ENCODE peak calls at places on chromosomes 2 and 18, in four cellular contexts. One of them, this sample, is unnamed.

GRCh38 chr2:74834806-74835755 is 1.2 kb downstream of the HK2 start:
- DNase-seq in WTC11: peak; percentile 95
- DNase-seq in K562: peak; percentile 78
- DNase-seq in HepG2: peak; percentile 55
- DNase-seq in this sample: peak; percentile 49

GRCh38 chr2:36797324-36798070 is 101.0 kb downstream of the VIT start:
- DNase-seq in WTC11: no peak
- DNase-seq in K562: no peak
- DNase-seq in HepG2: no peak
- DNase-seq in this sample: no peak

GRCh38 chr2:100771125-100771524 is 48.8 kb upstream of the NPAS2 start:
- DNase-seq in WTC11: no peak
- DNase-seq in K562: no peak
- DNase-seq in HepG2: no peak
- DNase-seq in this sample: no peak

GRCh38 chr2:38615237-38615636 is 12.5 kb upstream of the HNRNPLL start:
- DNase-seq in WTC11: no peak
- DNase-seq in K562: peak; percentile 33
- DNase-seq in HepG2: no peak
- DNase-seq in this sample: no peak

GRCh38 chr2:1827686-1828085 is 83.4 kb upstream of the PXDN start:
- DNase-seq in WTC11: no peak
- DNase-seq in K562: no peak
- DNase-seq in HepG2: no peak
- DNase-seq in this sample: no peak

GRCh38 chr18:22683196-22683676 is 249.9 kb upstream of the RBBP8 start:
- DNase-seq in WTC11: no peak
- DNase-seq in K562: no peak
- DNase-seq in HepG2: peak; percentile 58
- DNase-seq in this sample: peak; percentile 60

GRCh38 chr2:223642496-223642895 is 40.3 kb upstream of the SCG2 start:
- DNase-seq in WTC11: no peak
- DNase-seq in K562: no peak
- DNase-seq in HepG2: no peak
- DNase-seq in this sample: no peak

GRCh38 chr18:13136056-13136688 is 82.4 kb upstream of the LDLRAD4 start:
- DNase-seq in WTC11: peak; percentile 26
- DNase-seq in K562: no peak
- DNase-seq in HepG2: no peak
- DNase-seq in this sample: no peak

DNA sequence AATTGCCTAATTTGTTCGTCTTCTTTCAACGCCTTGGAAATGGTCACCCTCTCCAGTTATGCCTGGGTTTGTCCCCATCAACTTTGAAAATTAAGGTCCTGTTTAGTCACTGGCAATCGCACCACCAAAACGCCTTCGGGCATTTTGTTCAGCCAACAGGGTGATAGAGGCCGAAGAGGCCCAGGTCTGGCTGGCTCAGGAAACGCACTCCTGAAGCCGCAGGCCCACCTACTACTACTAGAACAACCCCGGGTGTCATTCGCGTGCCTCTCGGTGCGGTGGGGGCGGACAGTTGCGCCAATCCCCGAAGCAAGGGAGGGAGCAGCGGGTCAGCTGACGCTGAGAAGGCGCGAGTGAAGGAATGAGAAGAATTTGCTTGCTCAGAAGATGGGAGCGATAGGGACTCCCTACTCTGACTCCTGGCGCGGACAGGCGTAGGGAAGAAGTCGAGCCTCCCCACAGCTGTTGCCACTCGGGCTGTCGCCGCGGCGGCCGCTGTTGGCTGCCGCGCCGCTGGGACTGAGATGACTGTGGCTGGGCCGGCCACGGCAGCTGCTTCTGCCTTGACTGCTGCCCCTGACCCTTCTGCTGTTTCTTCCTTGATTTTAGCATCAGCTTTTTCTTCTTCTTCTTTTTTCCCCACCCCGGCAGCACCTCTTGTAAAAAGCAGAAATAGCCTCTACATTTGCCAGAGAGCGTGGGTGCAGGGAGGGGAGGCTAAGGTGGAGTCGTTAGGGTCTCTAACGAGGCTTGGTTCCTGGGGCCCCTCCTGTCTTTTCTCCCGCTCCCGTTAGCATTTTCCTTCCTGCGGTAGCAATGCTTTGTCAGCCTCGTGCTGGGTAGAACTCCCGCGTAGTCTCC is 387.6 kb downstream of the FIGN start:
- DNase-seq in WTC11: peak; percentile 84
- DNase-seq in K562: no peak
- DNase-seq in HepG2: no peak
- DNase-seq in this sample: peak; percentile 66
- TF ChIP-seq ELF4 in WTC11: no peak
- TF ChIP-seq ELF4 in K562: no peak
- TF ChIP-seq ELF4 in HepG2: no peak
- TF ChIP-seq ELF4 in this sample: no peak

GRCh38 chr2:26964446-26964845 is 6.0 kb upstream of the MAPRE3 start:
- DNase-seq in WTC11: no peak
- DNase-seq in K562: no peak
- DNase-seq in HepG2: no peak
- DNase-seq in this sample: no peak
- TF ChIP-seq ELF4 in WTC11: no peak
- TF ChIP-seq ELF4 in K562: no peak
- TF ChIP-seq ELF4 in HepG2: no peak
- TF ChIP-seq ELF4 in this sample: no peak

GRCh38 chr2:271917-272316 is 7.2 kb downstream of the ACP1 start:
- DNase-seq in WTC11: no peak
- DNase-seq in K562: no peak
- DNase-seq in HepG2: no peak
- DNase-seq in this sample: no peak

GRCh38 chr2:270861-271260 is 6.1 kb downstream of the ACP1 start:
- DNase-seq in WTC11: no peak
- DNase-seq in K562: no peak
- DNase-seq in HepG2: peak; percentile 45
- DNase-seq in this sample: no peak

GRCh38 chr2:273338-273737 is 8.6 kb downstream of the ACP1 start:
- DNase-seq in WTC11: no peak
- DNase-seq in K562: no peak
- DNase-seq in HepG2: no peak
- DNase-seq in this sample: no peak

GRCh38 chr2:268323-268722 is 3.6 kb downstream of the ACP1 start:
- DNase-seq in WTC11: no peak
- DNase-seq in K562: no peak
- DNase-seq in HepG2: no peak
- DNase-seq in this sample: no peak

DNA sequence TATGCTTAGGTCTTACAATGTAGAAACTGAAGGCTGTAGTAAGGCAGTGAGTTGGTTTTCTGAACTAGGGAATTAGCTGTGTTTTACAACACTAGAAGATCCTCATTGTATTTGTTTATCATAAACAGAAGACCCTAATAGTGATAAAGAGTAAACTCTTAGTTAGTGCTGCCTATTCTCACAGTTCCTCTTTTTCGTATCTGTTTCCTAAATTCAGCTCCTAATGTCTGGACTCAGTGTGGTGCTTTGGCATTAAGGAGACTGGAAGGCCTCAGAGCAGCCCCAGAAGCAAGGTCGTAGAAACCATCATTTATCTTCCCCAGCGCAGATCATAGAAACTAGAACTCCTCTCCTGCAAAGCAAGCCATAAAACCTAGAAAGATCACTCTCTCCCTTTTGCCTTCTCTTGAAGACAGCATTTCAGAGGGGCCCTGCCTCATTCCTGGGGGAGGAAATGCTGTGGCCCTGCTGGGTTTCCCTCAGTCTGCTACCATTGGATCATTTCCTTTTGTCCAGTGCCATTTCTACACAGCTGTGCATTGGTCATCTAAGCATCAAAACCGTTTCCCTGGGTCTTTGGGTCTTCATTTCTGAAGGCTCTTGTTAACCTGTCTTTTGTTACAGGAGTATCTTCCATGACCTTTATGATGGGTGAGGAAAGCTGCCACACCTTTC is 4.7 kb downstream of the ACP1 start:
- DNase-seq in WTC11: no peak
- DNase-seq in K562: no peak
- DNase-seq in HepG2: no peak
- DNase-seq in this sample: no peak
- TF ChIP-seq ELF4 in WTC11: no peak
- TF ChIP-seq ELF4 in K562: no peak
- TF ChIP-seq ELF4 in HepG2: no peak
- TF ChIP-seq ELF4 in this sample: no peak

DNA sequence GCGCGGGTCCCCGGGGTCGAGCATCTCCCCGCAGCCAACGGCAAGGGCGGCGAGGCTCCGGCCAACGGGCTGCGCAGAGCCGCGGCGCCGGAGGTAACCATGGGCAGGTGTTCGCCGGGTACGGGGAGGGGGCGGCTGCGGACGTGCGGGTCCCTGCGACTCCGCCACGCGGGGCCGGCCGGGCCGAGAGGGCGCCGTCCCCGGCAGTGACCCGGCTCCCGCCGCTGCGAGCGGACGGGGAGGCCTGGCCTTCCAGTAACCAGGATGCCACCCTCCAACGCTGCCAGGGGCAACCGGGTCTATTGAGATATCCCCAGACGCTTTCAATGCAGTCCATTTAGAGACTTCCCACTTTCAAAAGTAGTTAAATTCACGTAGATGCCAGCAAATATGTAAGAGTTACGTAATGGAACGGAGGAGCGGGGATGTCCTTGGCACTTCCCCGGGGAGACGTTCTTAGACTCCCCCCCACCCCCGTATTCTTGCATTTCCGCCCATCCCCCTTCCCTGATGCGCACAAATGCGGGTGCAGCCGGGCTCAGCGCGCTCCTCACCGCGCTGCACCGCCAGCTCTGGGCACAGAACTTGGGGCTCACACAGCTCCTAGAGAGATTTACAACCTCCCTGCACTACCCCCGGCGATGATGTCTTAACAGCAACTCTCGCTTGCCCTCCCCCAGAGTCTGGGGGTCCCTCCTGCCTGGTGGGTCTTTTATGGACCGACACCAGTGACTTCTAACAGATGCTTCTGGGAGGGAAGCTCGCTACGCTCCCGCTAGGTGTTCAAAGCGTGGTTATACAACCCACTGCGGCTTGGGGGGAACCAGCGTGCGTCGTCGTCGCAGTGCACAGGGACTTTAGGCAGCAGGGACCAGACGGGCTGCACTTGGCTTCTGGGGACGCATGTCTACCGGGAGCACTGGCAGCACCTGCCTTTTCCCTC is 657 bp downstream of the SGPP2 start:
- DNase-seq in WTC11: peak; percentile 42
- DNase-seq in K562: no peak
- DNase-seq in HepG2: no peak
- DNase-seq in this sample: no peak
- TF ChIP-seq ELF4 in WTC11: no peak
- TF ChIP-seq ELF4 in K562: no peak
- TF ChIP-seq ELF4 in HepG2: no peak
- TF ChIP-seq ELF4 in this sample: no peak

GRCh38 chr2:227033471-227034148 is 130.4 kb downstream of the COL4A4 start:
- DNase-seq in WTC11: peak; percentile 83
- DNase-seq in K562: peak; percentile 35
- DNase-seq in HepG2: peak; percentile 43
- DNase-seq in this sample: peak; percentile 72
- TF ChIP-seq ELF4 in WTC11: no peak
- TF ChIP-seq ELF4 in K562: no peak
- TF ChIP-seq ELF4 in HepG2: no peak
- TF ChIP-seq ELF4 in this sample: no peak

GRCh38 chr2:8643996-8644356 is 37.9 kb upstream of the ID2 start:
- DNase-seq in WTC11: no peak
- DNase-seq in K562: no peak
- DNase-seq in HepG2: no peak
- DNase-seq in this sample: no peak

GRCh38 chr2:8643238-8643995 is 38.4 kb upstream of the ID2 start:
- DNase-seq in WTC11: no peak
- DNase-seq in K562: no peak
- DNase-seq in HepG2: no peak
- DNase-seq in this sample: no peak

GRCh38 chr2:8641516-8641915 is 40.3 kb upstream of the ID2 start:
- DNase-seq in WTC11: no peak
- DNase-seq in K562: no peak
- DNase-seq in HepG2: no peak
- DNase-seq in this sample: no peak

GRCh38 chr2:8640498-8640897 is 41.4 kb upstream of the ID2 start:
- DNase-seq in WTC11: no peak
- DNase-seq in K562: no peak
- DNase-seq in HepG2: no peak
- DNase-seq in this sample: no peak

DNA sequence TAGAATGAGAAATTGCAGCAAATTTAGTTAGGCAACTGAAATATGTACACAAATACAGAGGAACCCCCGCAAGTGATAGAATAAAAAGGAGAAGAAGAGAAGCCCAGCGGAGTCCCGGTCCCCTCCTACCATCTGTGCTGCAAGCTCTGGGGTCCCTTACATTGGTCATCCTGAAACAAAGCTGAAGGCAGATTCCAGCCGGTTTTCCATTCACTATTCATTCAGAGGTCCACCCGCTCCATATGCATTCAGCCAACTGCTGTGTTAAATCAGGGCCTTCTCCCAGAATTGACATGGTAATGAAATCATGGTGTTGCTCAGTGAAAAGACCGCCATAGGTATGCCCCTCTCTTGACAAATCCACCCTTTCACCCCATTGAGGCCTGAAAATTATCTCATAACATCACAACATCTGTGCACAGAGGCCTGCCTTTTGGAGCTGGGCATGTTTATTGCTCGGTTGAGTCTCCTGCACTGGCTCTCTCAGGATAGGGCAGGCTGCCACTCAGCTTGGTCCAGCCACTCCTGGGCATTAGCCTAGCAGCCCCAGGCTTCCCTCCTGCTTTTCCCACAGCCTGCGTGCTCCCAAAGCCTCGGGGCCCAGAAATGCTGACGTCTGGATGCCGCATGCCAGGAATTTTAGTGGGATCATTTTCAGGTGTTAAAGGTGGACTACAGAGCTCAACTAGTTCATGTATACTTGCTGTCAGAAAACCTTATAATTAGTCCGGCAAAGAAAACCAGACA is 39.4 kb upstream of the ID2 start:
- DNase-seq in WTC11: no peak
- DNase-seq in K562: no peak
- DNase-seq in HepG2: no peak
- DNase-seq in this sample: no peak
- TF ChIP-seq ELF4 in WTC11: no peak
- TF ChIP-seq ELF4 in K562: no peak
- TF ChIP-seq ELF4 in HepG2: no peak
- TF ChIP-seq ELF4 in this sample: no peak

GRCh38 chr18:21489119-21489750 is 111.3 kb downstream of the ESCO1 start:
- DNase-seq in WTC11: peak; percentile 60
- DNase-seq in K562: peak; percentile 71
- DNase-seq in HepG2: peak; percentile 63
- DNase-seq in this sample: peak; percentile 80

GRCh38 chr18:21490745-21491144 is 109.8 kb downstream of the ESCO1 start:
- DNase-seq in WTC11: no peak
- DNase-seq in K562: no peak
- DNase-seq in HepG2: no peak
- DNase-seq in this sample: no peak

GRCh38 chr18:21484851-21485636 is 115.5 kb downstream of the ESCO1 start:
- DNase-seq in WTC11: no peak
- DNase-seq in K562: peak; percentile 16
- DNase-seq in HepG2: no peak
- DNase-seq in this sample: no peak

GRCh38 chr18:21489919-21490495 is 110.5 kb downstream of the ESCO1 start:
- DNase-seq in WTC11: no peak
- DNase-seq in K562: peak; percentile 35
- DNase-seq in HepG2: no peak
- DNase-seq in this sample: no peak

GRCh38 chr18:21486905-21487437 is 113.5 kb downstream of the ESCO1 start:
- DNase-seq in WTC11: no peak
- DNase-seq in K562: no peak
- DNase-seq in HepG2: no peak
- DNase-seq in this sample: no peak
- TF ChIP-seq ELF4 in WTC11: no peak
- TF ChIP-seq ELF4 in K562: no peak
- TF ChIP-seq ELF4 in HepG2: no peak
- TF ChIP-seq ELF4 in this sample: no peak

GRCh38 chr2:150309681-150310080 is 177.8 kb downstream of the RND3 start:
- DNase-seq in WTC11: no peak
- DNase-seq in K562: no peak
- DNase-seq in HepG2: no peak
- DNase-seq in this sample: no peak
- TF ChIP-seq ELF4 in WTC11: no peak
- TF ChIP-seq ELF4 in K562: no peak
- TF ChIP-seq ELF4 in HepG2: no peak
- TF ChIP-seq ELF4 in this sample: no peak

This sample was measured in HEK293T.